ENCODE peak calls at places on chromosomes 1 and 21, in seven cellular contexts. D is CD4-positive, CD25-positive, alpha-beta regulatory T cell; G is GM12864; T is body of pancreas; H is EH; K is MCF 10A; X is iPS-NIHi11. A is an unnamed sample.

GRCh38 chr1:225934711-225935110 is 6.3 kb downstream of the LEFTY2 start:
- DNase-seq in G (no peak), D (no peak), X (no peak), T (no peak), K (no peak), H (no peak), A (no peak)

GRCh38 chr1:223041481-223041880 is 101.6 kb downstream of the TLR5 start:
- DNase-seq in D (no peak), T (no peak), K (no peak), X (no peak), G (no peak), H (peak), A (no peak)

GRCh38 chr1:221487781-221488520 is 253.9 kb downstream of the DUSP10 start:
- DNase-seq in X (no peak), D (no peak), H (peak), G (no peak), T (no peak), K (peak), A (no peak)

GRCh38 chr1:200838676-200839445 is 33.9 kb upstream of the GPR25 start:
- DNase-seq in G (no peak), D (no peak), H (peak), X (no peak), T (no peak), K (no peak), A (no peak)

GRCh38 chr1:223143760-223144248 is 756 bp upstream of the TLR5 start:
- DNase-seq in H (no peak), X (peak), D (peak), K (no peak), T (no peak), G (peak), A (peak)

GRCh38 chr1:186974774-186975181 is 146.0 kb downstream of the PLA2G4A start:
- DNase-seq in K (peak), G (no peak), D (no peak), X (no peak), H (peak), T (no peak), A (no peak)

GRCh38 chr1:89908294-89908992 is 86.5 kb upstream of the ZNF326 start:
- DNase-seq in X (no peak), H (no peak), K (no peak), G (no peak), D (no peak), T (no peak), A (no peak)

GRCh38 chr1:210159206-210159605 is 73.4 kb upstream of the SERTAD4 start:
- DNase-seq in T (no peak), K (no peak), D (no peak), G (no peak), H (no peak), X (no peak), A (no peak)

GRCh38 chr1:153550827-153551512 is 1.9 kb upstream of the S100A3 start:
- DNase-seq in K (no peak), G (no peak), X (no peak), H (no peak), T (no peak), D (no peak), A (no peak)

GRCh38 chr1:207103892-207104373 is at the start of gene C4BPA:
- DNase-seq in T (peak), D (no peak), G (no peak), K (peak), X (no peak), H (no peak), A (no peak)

GRCh38 chr21:17554619-17555472 is 42.0 kb downstream of the CXADR start:
- DNase-seq in T (no peak), X (peak), H (peak), D (no peak), G (no peak), K (peak), A (no peak)

GRCh38 chr21:14273736-14274538 is 58.0 kb downstream of the RBM11 start:
- DNase-seq in X (peak), K (no peak), T (peak), G (no peak), H (no peak), D (peak), A (peak)

GRCh38 chr1:84073266-84073665 is 70.8 kb upstream of the PRKACB start:
- DNase-seq in T (no peak), X (no peak), D (no peak), K (no peak), H (peak), G (no peak), A (no peak)

GRCh38 chr1:190168116-190168515 is 309.5 kb downstream of the BRINP3 start:
- DNase-seq in K (peak), T (no peak), H (no peak), G (no peak), D (no peak), X (no peak), A (no peak)

GRCh38 chr1:153678519-153679336 is at the start of gene NPR1:
- DNase-seq in X (peak), T (peak), K (no peak), D (peak), G (no peak), H (peak), A (peak)

GRCh38 chr1:173206816-173207595 is at the start of gene TNFSF4:
- DNase-seq in T (no peak), G (no peak), H (peak), X (no peak), D (peak), K (no peak), A (peak)

GRCh38 chr1:161226320-161226711 is 456 bp downstream of the TOMM40L start:
- DNase-seq in X (no peak), K (peak), D (no peak), H (no peak), T (no peak), G (no peak), A (peak)

GRCh38 chr1:34115233-34115632 is 49.8 kb downstream of the CSMD2 start:
- DNase-seq in K (no peak), H (peak), D (no peak), T (no peak), G (no peak), X (no peak), A (no peak)